ENCODE peak calls at places on chromosomes 7 and 10, in five cellular contexts. P, R, B, S and N are unnamed samples.

GRCh38 chr7:43590862-43591550 is 8.1 kb downstream of the STK17A start:
- DNase-seq in P (no peak), R (no peak), B (no peak), S (no peak), N (no peak)

GRCh38 chr10:103575416-103576075 is 82.0 kb downstream of the NEURL1 start:
- DNase-seq in P (peak; percentile 40), R (no peak), B (no peak), S (no peak), N (no peak)

GRCh38 chr7:45092100-45092930 is 3.5 kb upstream of the NACAD start:
- DNase-seq in P (no peak), R (no peak), B (no peak), S (no peak), N (no peak)

GRCh38 chr10:50421026-50421719 is 169.9 kb upstream of the ASAH2 start:
- DNase-seq in P (no peak), R (no peak), B (peak; percentile 45), S (no peak), N (no peak)

GRCh38 chr7:85186083-85186520 is 754 bp downstream of the SEMA3D start:
- DNase-seq in P (peak; percentile 35), R (no peak), B (no peak), S (no peak), N (peak; percentile 59)

GRCh38 chr10:34470307-34470706 is 344.8 kb downstream of the PARD3 start:
- DNase-seq in P (no peak), R (no peak), B (no peak), S (no peak), N (no peak)

GRCh38 chr10:118971187-118971586 is 58.3 kb upstream of the NANOS1 start:
- DNase-seq in P (no peak), R (no peak), B (no peak), S (no peak), N (no peak)

GRCh38 chr10:49139000-49139865 is 5.4 kb upstream of the FAM170B start:
- DNase-seq in P (no peak), R (no peak), B (no peak), S (no peak), N (no peak)

GRCh38 chr7:25830986-25831558 is 320.9 kb upstream of the NFE2L3 start:
- DNase-seq in P (no peak), R (no peak), B (no peak), S (no peak), N (no peak)

GRCh38 chr7:51606601-51607154 is 290.1 kb upstream of the COBL start:
- DNase-seq in P (no peak), R (no peak), B (no peak), S (peak; percentile 7), N (no peak)

GRCh38 chr7:29805031-29805430 is 1.3 kb upstream of the WIPF3 start:
- DNase-seq in P (no peak), R (no peak), B (no peak), S (no peak), N (no peak)

GRCh38 chr7:29806131-29806792 is at the start of gene WIPF3:
- DNase-seq in P (peak; percentile 66), R (no peak), B (no peak), S (peak; percentile 7), N (no peak)

GRCh38 chr7:29808075-29808786 is 1.9 kb downstream of the WIPF3 start:
- DNase-seq in P (no peak), R (no peak), B (no peak), S (no peak), N (no peak)

GRCh38 chr7:29807179-29807841 is 1.0 kb downstream of the WIPF3 start:
- DNase-seq in P (peak; percentile 82), R (no peak), B (no peak), S (peak; percentile 34), N (no peak)

DNA sequence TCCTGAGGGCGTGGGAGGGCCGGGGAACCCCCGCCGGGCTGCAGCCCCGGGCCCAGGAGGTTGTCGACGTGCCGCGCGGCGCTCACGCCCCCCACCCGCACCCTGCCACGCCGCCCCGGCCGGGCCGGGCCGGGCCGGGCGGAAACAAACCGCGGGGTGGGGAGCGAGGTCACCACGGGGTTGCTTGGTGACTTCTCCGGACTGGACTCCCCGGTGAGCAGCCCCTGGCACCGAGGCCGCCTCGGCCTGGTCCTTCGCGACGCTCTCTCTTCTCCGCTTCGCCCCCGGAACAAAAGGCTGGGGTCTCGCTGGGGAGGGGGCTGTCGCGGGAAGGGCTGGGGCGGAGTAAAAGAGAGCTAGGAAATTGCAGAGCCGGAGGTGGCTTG is 478 bp downstream of the WIPF3 start:
- DNase-seq in P (no peak), R (no peak), B (no peak), S (no peak), N (no peak)
- H3K27me3 ChIP-seq in P (no peaks in the 10 kb centered on the region), R (peaks cover 19% of the 10 kb centered on the region), B (no peaks in the 10 kb centered on the region), S (no peaks in the 10 kb centered on the region), N (no peaks in the 10 kb centered on the region)

DNA sequence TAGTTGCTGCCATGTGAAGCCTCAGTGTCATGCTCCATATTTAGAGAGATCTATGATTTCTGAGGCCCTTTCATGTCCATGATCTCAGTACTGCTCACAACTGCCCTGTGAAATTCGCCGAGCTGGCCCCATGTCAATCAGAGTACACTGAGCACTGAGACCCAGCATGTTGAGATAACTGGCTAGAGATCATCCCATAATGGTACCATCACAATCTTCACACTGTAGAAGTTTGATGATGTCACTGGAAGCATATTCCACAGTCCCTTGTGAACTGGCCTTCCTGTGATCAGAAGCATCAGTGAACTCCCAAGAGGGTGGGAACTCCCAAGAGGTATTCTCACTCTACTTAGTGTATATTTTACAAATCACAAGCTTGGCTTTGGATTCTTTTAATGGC is 116.0 kb downstream of the EGFR start:
- DNase-seq in P (no peak), R (no peak), B (no peak), S (no peak), N (no peak)
- H3K36me3 ChIP-seq in P (no peaks in the 10 kb centered on the region), R (no peaks in the 10 kb centered on the region), B (no peaks in the 10 kb centered on the region), S (no peaks in the 10 kb centered on the region), N (no peaks in the 10 kb centered on the region)

GRCh38 chr7:137667633-137668387 is 179.0 kb downstream of the DGKI start:
- DNase-seq in P (no peak), R (no peak), B (no peak), S (no peak), N (no peak)
- H3K4me1 ChIP-seq in P (no peaks in the 10 kb centered on the region), R (no peaks in the 10 kb centered on the region), B (no peaks in the 10 kb centered on the region), S (no peaks in the 10 kb centered on the region), N (no peaks in the 10 kb centered on the region)

GRCh38 chr10:70921285-70921684 is 32.9 kb upstream of the PCBD1 start:
- DNase-seq in P (no peak), R (no peak), B (no peak), S (no peak), N (no peak)

GRCh38 chr10:70916241-70916640 is 27.9 kb upstream of the PCBD1 start:
- DNase-seq in P (peak; percentile 23), R (no peak), B (no peak), S (no peak), N (no peak)

GRCh38 chr10:70920519-70920918 is 32.2 kb upstream of the PCBD1 start:
- DNase-seq in P (peak; percentile 28), R (no peak), B (no peak), S (no peak), N (no peak)

GRCh38 chr10:70917635-70918034 is 29.3 kb upstream of the PCBD1 start:
- DNase-seq in P (peak; percentile 28), R (no peak), B (no peak), S (no peak), N (no peak)

GRCh38 chr10:70918851-70919530 is 30.6 kb upstream of the PCBD1 start:
- DNase-seq in P (peak; percentile 41), R (no peak), B (no peak), S (no peak), N (no peak)
- H3K27me3 ChIP-seq in P (peaks cover 11% of the 10 kb centered on the region), R (no peaks in the 10 kb centered on the region), B (no peaks in the 10 kb centered on the region), S (peaks cover 4% of the 10 kb centered on the region), N (no peaks in the 10 kb centered on the region)

GRCh38 chr7:4842302-4843064 is 19.3 kb downstream of the PAPOLB start:
- DNase-seq in P (no peak), R (no peak), B (no peak), S (no peak), N (no peak)

GRCh38 chr7:4841836-4842235 is 20.0 kb downstream of the PAPOLB start:
- DNase-seq in P (no peak), R (no peak), B (no peak), S (no peak), N (no peak)

GRCh38 chr7:4841007-4841784 is 20.6 kb downstream of the PAPOLB start:
- DNase-seq in P (no peak), R (no peak), B (no peak), S (no peak), N (no peak)

GRCh38 chr7:4849390-4849789 is 12.4 kb downstream of the PAPOLB start:
- DNase-seq in P (no peak), R (no peak), B (peak; percentile 20), S (peak; percentile 12), N (no peak)

GRCh38 chr7:4845740-4846142 is 16.1 kb downstream of the PAPOLB start:
- DNase-seq in P (no peak), R (no peak), B (no peak), S (no peak), N (peak; percentile 68)
- H3K36me3 ChIP-seq in P (no peaks in the 10 kb centered on the region), R (no peaks in the 10 kb centered on the region), B (no peaks in the 10 kb centered on the region), S (no peaks in the 10 kb centered on the region), N (no peaks in the 10 kb centered on the region)

GRCh38 chr10:73116017-73116416 is 5.8 kb downstream of the NUDT13 start:
- DNase-seq in P (no peak), R (no peak), B (no peak), S (no peak), N (no peak)
- H3K4me1 ChIP-seq in P (peaks cover 37% of the 10 kb centered on the region), R (no peaks in the 10 kb centered on the region), B (no peaks in the 10 kb centered on the region), S (peaks cover 22% of the 10 kb centered on the region), N (peaks cover 22% of the 10 kb centered on the region)

DNA sequence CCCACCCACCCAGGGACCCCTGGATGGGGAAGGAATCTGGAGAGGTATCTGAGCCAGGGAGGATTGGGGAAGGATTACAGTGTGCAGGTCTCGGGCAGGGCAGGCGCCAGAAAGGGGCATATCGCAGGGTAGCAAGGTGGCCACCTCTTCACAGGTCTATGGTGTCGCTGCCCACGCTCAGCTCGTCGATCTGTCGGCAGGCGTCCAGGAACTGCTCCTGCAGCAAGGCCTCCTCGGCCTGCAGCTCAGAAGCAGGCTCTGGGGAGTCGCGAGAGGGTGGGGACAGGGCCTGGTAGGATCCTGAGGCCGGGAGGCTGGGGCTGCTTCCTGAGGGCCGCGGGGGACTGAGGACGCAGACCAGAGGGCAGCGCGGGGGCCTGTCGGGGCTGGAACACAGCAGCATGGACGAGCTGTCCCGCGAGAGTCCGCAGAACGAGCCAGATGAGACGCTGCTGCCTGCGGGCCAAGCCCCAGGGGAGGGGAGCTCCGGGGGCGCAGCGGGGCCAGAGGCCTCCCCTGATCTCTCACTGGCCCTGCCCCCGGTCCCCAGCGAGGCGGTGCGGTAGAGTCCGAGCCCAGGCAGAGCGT is 7.1 kb upstream of the RBM28 start:
- DNase-seq in P (no peak), R (no peak), B (no peak), S (no peak), N (no peak)
- H3K27me3 ChIP-seq in P (peaks cover 8% of the 10 kb centered on the region), R (no peaks in the 10 kb centered on the region), B (no peaks in the 10 kb centered on the region), S (no peaks in the 10 kb centered on the region), N (no peaks in the 10 kb centered on the region)

DNA sequence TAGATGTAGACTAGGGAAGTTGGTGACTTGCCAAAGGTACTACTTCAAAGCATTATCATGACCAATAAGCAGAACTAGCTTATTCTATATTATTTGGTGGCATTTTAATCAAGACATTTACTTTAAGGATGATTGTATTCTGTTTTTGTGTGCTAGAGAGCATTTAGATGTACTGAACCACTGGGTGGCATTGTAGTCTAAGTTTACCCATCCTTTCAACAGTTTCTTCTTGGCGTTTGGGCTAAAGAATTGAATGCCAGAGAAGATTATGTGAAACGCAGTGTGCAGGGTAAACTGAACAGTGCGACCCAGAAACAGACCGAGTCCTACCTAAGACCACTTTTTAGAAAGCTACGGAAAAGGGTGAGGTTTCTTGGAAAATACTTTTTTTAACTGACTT is 26.8 kb downstream of the PRPF18 start:
- DNase-seq in P (no peak), R (no peak), B (peak; percentile 12), S (no peak), N (no peak)
- H3K36me3 ChIP-seq in P (peaks cover 69% of the 10 kb centered on the region), R (peaks cover 36% of the 10 kb centered on the region), B (peaks cover 6% of the 10 kb centered on the region), S (peaks cover 11% of the 10 kb centered on the region), N (peaks cover 53% of the 10 kb centered on the region)